ENCODE peak calls at places on chromosomes 11 and 22, in four cellular contexts. X is activated CD4-positive, alpha-beta T cell treated with anti-CD3 and anti-CD28 coated beads, Interleukin-2, amount 50 U/mL, for 1 hour; U is GM12892; O is epithelial cell of prostate. M is an unnamed sample.

GRCh38 chr22:48640890-48641771 is 1186.5 kb downstream of the BRD1 start:
- DNase-seq in U (no peak), O (no peak), X (no peak), M (no peak)

GRCh38 chr11:112844530-112844929 is 116.7 kb upstream of the NCAM1 start:
- DNase-seq in X (no peak), O (no peak), U (no peak), M (no peak)

GRCh38 chr11:1917523-1918435 is 1.7 kb upstream of the TNNT3 start:
- DNase-seq in O (no peak), X (no peak), U (peak; percentile 60), M (no peak)

GRCh38 chr11:30911247-30911646 is 325.1 kb upstream of the MPPED2 start:
- DNase-seq in O (no peak), U (no peak), X (no peak), M (no peak)

GRCh38 chr22:27157090-27157489 is 499.7 kb downstream of the MIAT start:
- DNase-seq in O (no peak), X (no peak), U (no peak), M (no peak)

GRCh38 chr11:97544401-97544800 is 1154.6 kb downstream of the JRKL start:
- DNase-seq in U (no peak), X (no peak), O (no peak), M (no peak)

GRCh38 chr11:132874638-132875037 is 657.7 kb downstream of the OPCML start:
- DNase-seq in X (no peak), O (peak; percentile 5), U (no peak), M (no peak)

GRCh38 chr11:27472398-27473016 is at the start of gene LGR4:
- DNase-seq in O (peak; percentile 80), X (peak; percentile 68), U (peak; percentile 48), M (peak; percentile 68)

GRCh38 chr11:111427471-111427912 is 48.4 kb upstream of the POU2AF1 start:
- DNase-seq in U (no peak), X (no peak), O (no peak), M (no peak)

GRCh38 chr11:56698795-56699194 is at the start of gene OR9G1:
- DNase-seq in O (no peak), X (no peak), U (no peak), M (no peak)

GRCh38 chr11:108302121-108302785 is 79.4 kb downstream of the ATM start:
- DNase-seq in X (no peak), U (no peak), O (no peak), M (no peak)

GRCh38 chr22:19876314-19876940 is 21.8 kb upstream of the GNB1L start:
- DNase-seq in X (no peak), O (no peak), U (no peak), M (no peak)

GRCh38 chr22:32583074-32583677 is 108.6 kb downstream of the FBXO7 start:
- DNase-seq in X (no peak), O (no peak), U (no peak), M (no peak)

GRCh38 chr11:86047275-86047991 is 21.5 kb downstream of the PICALM start:
- DNase-seq in U (no peak), O (no peak), X (peak; percentile 11), M (peak; percentile 19)

GRCh38 chr11:58127350-58127749 is 2.0 kb upstream of the OR9I1 start:
- DNase-seq in X (no peak), U (no peak), O (no peak), M (no peak)

GRCh38 chr22:25362883-25363240 is 143.4 kb downstream of the CRYBB2 start:
- DNase-seq in X (no peak), O (no peak), U (no peak), M (no peak)

GRCh38 chr22:25898707-25899365 is 156.8 kb downstream of the MYO18B start:
- DNase-seq in X (no peak), O (no peak), U (no peak), M (no peak)

GRCh38 chr22:41636467-41636866 is 15.4 kb downstream of the XRCC6 start:
- DNase-seq in X (no peak), U (no peak), O (no peak), M (no peak)

GRCh38 chr11:44398266-44399045 is 88.5 kb upstream of the ALX4 start:
- DNase-seq in O (no peak), U (no peak), X (no peak), M (no peak)

GRCh38 chr11:45777127-45777969 is 27.6 kb upstream of the SLC35C1 start:
- DNase-seq in O (no peak), U (no peak), X (no peak), M (no peak)

GRCh38 chr22:45285431-45286058 is 796 bp downstream of the UPK3A start:
- DNase-seq in O (no peak), X (no peak), U (no peak), M (no peak)

GRCh38 chr11:125100136-125100535 is 11.3 kb downstream of the TMEM218 start:
- DNase-seq in U (no peak), X (no peak), O (no peak), M (no peak)

GRCh38 chr11:88179141-88179540 is 3.9 kb upstream of the RAB38 start:
- DNase-seq in X (no peak), O (peak; percentile 94), U (no peak), M (no peak)

GRCh38 chr22:26417406-26417805 is 11.7 kb upstream of the ASPHD2 start:
- DNase-seq in X (no peak), U (no peak), O (no peak), M (no peak)

GRCh38 chr11:116426761-116427160 is 346.0 kb downstream of the BUD13 start:
- DNase-seq in O (no peak), X (no peak), U (no peak), M (no peak)